ENCODE peak calls at places on chromosome 22, in seven cellular contexts. U, Z, R, L, X, O and B are unnamed samples.
A peak's percentile ranks its signal among the peaks of the same experiment; 100 is the strongest.

GRCh38 chr22:28600546-28601143 is 79.0 kb downstream of the TTC28 start:
- DNase-seq in O (peak; percentile 24), L (peak; percentile 37), X (peak; percentile 80), Z (peak; percentile 40), R (peak; percentile 67), U (no peak), B (no peak)

GRCh38 chr22:49147171-49147570 is 680.5 kb downstream of the BRD1 start:
- DNase-seq in O (no peak), X (no peak), U (no peak), Z (no peak), L (no peak), R (no peak), B (no peak)

GRCh38 chr22:35538801-35539321 is 1.8 kb upstream of the RASD2 start:
- DNase-seq in Z (peak; percentile 49), L (peak; percentile 41), O (peak; percentile 25), X (peak; percentile 68), U (no peak), R (peak; percentile 52), B (no peak)

GRCh38 chr22:38881464-38881871 is 9.5 kb upstream of the CBX6 start:
- DNase-seq in L (no peak), X (no peak), R (no peak), O (no peak), Z (peak; percentile 85), U (no peak), B (no peak)

GRCh38 chr22:26889794-26890193 is 232.4 kb downstream of the MIAT start:
- DNase-seq in U (no peak), R (no peak), O (no peak), L (no peak), X (no peak), Z (no peak), B (no peak)

GRCh38 chr22:50537765-50538164 is 7.9 kb upstream of the KLHDC7B start:
- DNase-seq in O (no peak), U (no peak), L (no peak), X (no peak), Z (no peak), R (no peak), B (no peak)

GRCh38 chr22:20229916-20230775 is 38.0 kb downstream of the RTN4R start:
- DNase-seq in R (no peak), O (no peak), U (no peak), Z (no peak), X (peak; percentile 78), L (no peak), B (no peak)

GRCh38 chr22:32850591-32851517 is 49.3 kb downstream of the TIMP3 start:
- DNase-seq in Z (peak; percentile 79), R (no peak), X (no peak), U (no peak), L (no peak), O (no peak), B (no peak)